ENCODE peak calls at places on chromosomes 13 and 19, in ten cellular contexts. P is endothelial cell of umbilical vein, V is adrenal gland, L is stomach, G is heart left ventricle, S is transverse colon, X is A549, A is Peyer's patch, R is testis, I is uterus. O is an unnamed sample.

GRCh38 chr19:58387338-58388174 is 487 bp downstream of the RPS5 start:
- DNase-seq in P (no peak), V (no peak), L (no peak), G (no peak), S (no peak), X (no peak), A (no peak), R (no peak), I (no peak), O (no peak)

GRCh38 chr19:38024991-38025716 is 118.1 kb downstream of the SIPA1L3 start:
- DNase-seq in P (no peak), V (no peak), L (no peak), G (no peak), S (no peak), X (no peak), A (no peak), R (peak; percentile 37), I (no peak), O (no peak)

GRCh38 chr13:23752111-23753001 is 136.8 kb downstream of the MIPEP start:
- DNase-seq in P (no peak), V (no peak), L (no peak), G (no peak), S (no peak), X (no peak), A (no peak), R (no peak), I (no peak), O (no peak)

GRCh38 chr13:97535619-97536018 is 101.7 kb downstream of the RAP2A start:
- DNase-seq in P (no peak), V (no peak), L (no peak), G (no peak), S (no peak), X (no peak), A (no peak), R (no peak), I (no peak), O (no peak)

GRCh38 chr19:10352764-10353671 is 13.6 kb upstream of the ICAM3 start:
- DNase-seq in P (no peak), V (peak; percentile 89), L (no peak), G (peak; percentile 87), S (no peak), X (no peak), A (no peak), R (peak; percentile 79), I (peak; percentile 52), O (no peak)

GRCh38 chr13:93226623-93227279 is at the start of gene GPC6:
- DNase-seq in P (no peak), V (no peak), L (no peak), G (no peak), S (peak; percentile 18), X (peak; percentile 82), A (no peak), R (peak; percentile 43), I (no peak), O (no peak)

GRCh38 chr13:60439201-60439600 is 42.2 kb downstream of the TDRD3 start:
- DNase-seq in P (no peak), V (no peak), L (no peak), G (no peak), S (no peak), X (no peak), A (no peak), R (no peak), I (no peak), O (no peak)

GRCh38 chr13:111228262-111229144 is 91.9 kb upstream of the TEX29 start:
- DNase-seq in P (no peak), V (no peak), L (no peak), G (no peak), S (no peak), X (no peak), A (no peak), R (no peak), I (no peak), O (peak; percentile 19)

GRCh38 chr13:111344471-111345191 is 24.2 kb downstream of the TEX29 start:
- DNase-seq in P (no peak), V (no peak), L (peak; percentile 63), G (no peak), S (no peak), X (peak; percentile 6), A (no peak), R (no peak), I (no peak), O (peak; percentile 59)

GRCh38 chr13:86006317-86006716 is 207.1 kb upstream of the SLITRK6 start:
- DNase-seq in P (no peak), V (no peak), L (no peak), G (no peak), S (no peak), X (no peak), A (no peak), R (no peak), I (no peak), O (no peak)

GRCh38 chr13:98785968-98786367 is 33.5 kb upstream of the SLC15A1 start:
- DNase-seq in P (no peak), V (no peak), L (no peak), G (no peak), S (no peak), X (no peak), A (no peak), R (no peak), I (no peak), O (no peak)

GRCh38 chr13:51519839-51520238 is 64.4 kb upstream of the WDFY2 start:
- DNase-seq in P (no peak), V (no peak), L (no peak), G (no peak), S (no peak), X (peak; percentile 37), A (no peak), R (no peak), I (no peak), O (no peak)

GRCh38 chr19:13063461-13064091 is 39.1 kb downstream of the LYL1 start:
- DNase-seq in P (no peak), V (no peak), L (no peak), G (peak; percentile 78), S (no peak), X (no peak), A (no peak), R (no peak), I (no peak), O (no peak)
- H3K27ac ChIP-seq in P (no peak overlapping the region), V (peak overlapping the region; percentile 3), L (peak overlapping the region; percentile 95), G (peak overlapping the region; percentile 94), S (peak overlapping the region; percentile 63), X (no peak overlapping the region), A (no peak overlapping the region), R (no peak overlapping the region), I (peak overlapping the region; percentile 98), O (no peak overlapping the region)

DNA sequence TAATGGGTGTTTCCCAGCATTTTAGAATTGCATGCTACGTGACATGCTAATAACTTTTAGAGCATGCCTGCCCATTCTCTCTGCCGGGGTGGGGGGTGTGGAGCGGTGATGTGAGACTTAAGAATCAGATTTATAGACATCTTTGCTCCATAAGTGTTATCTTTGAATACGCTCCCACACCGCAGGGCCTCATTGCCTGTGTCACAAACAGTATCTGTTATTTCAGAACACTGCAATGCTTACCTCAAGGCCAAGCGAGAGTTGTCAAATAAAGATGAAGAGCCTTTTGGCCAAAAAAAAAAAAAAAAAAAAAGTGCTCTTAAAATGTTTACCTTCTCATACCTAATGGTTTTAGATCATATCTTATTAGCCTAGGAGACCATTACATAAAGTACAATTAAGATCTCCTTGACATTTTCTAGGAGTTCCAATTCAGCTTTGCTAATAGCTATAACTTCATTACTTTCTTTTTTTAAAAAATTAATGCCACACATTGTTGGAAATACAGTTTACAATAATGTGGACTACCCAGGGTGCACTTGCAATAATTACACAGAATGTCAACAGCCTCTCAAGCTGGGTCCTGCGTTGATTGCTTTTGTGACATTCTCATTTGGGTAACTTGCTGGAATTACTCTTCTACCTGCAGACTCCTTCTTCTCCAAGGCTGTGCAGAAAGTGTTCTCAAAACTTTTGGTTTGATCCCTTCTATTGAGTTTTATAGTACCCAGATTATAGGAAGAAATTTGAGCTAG is 525.3 kb downstream of the KLF12 start:
- DNase-seq in P (no peak), V (peak; percentile 19), L (no peak), G (no peak), S (no peak), X (no peak), A (no peak), R (no peak), I (no peak), O (no peak)
- H3K4me3 ChIP-seq in P (no peak overlapping the region), V (no peak overlapping the region), L (no peak overlapping the region), G (no peak overlapping the region), S (no peak overlapping the region), X (no peak overlapping the region), A (no peak overlapping the region), R (no peak overlapping the region), I (no peak overlapping the region), O (no peak overlapping the region)

DNA sequence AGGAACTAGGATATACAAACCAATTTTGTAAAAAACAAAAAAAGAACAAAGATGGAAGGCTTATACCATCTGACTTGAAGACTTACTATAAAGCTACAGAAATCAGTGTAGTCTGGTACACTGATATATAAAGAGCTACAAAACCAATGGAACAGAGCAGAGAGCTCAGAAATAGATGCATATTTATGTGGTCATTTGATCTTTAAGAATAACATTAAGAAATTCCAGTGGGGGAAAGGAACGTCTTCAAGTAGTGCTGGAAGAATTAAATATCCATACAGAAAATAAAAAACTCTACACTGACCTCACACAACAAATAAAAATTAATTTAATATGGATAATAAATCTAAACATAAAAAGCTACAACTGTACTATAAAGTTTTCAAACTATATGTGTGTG is 317.0 kb downstream of the ENOX1 start:
- DNase-seq in P (no peak), V (no peak), L (no peak), G (no peak), S (no peak), X (no peak), A (no peak), R (no peak), I (no peak), O (no peak)
- TF ChIP-seq POLR2A in P (no peak), V (no peak), L (no peak), G (no peak), S (no peak), X (no peak), A (no peak), R (no peak), I (no peak), O (no peak)

GRCh38 chr19:27736225-27736624 is 1476.7 kb downstream of the UQCRFS1 start:
- DNase-seq in P (no peak), V (peak; percentile 5), L (no peak), G (no peak), S (no peak), X (no peak), A (no peak), R (no peak), I (no peak), O (no peak)
- H3K27ac ChIP-seq in P (no peak overlapping the region), V (no peak overlapping the region), L (no peak overlapping the region), G (no peak overlapping the region), S (no peak overlapping the region), X (no peak overlapping the region), A (no peak overlapping the region), R (no peak overlapping the region), I (no peak overlapping the region), O (no peak overlapping the region)

O was measured in body of pancreas.